ENCODE peak calls at places on chromosome 13, in six cellular contexts. C is HepG2, L is WTC11, Y is H1, W is K562, J is GM12878. Z is an unnamed sample.

GRCh38 chr13:81473366-81473899 is 1132.5 kb upstream of the SPRY2 start:
- DNase-seq in C (no peak), L (no peak), Y (no peak), W (no peak), J (no peak), Z (no peak)

GRCh38 chr13:49238621-49239020 is 9.1 kb upstream of the CDADC1 start:
- DNase-seq in C (no peak), L (no peak), Y (no peak), W (no peak), J (no peak), Z (no peak)

GRCh38 chr13:24348797-24349515 is 39.6 kb downstream of the C1QTNF9 start:
- DNase-seq in C (no peak), L (no peak), Y (no peak), W (no peak), J (no peak), Z (peak)

GRCh38 chr13:64054306-64054705 is 2638.7 kb upstream of the PCDH20 start:
- DNase-seq in C (no peak), L (no peak), Y (no peak), W (no peak), J (no peak), Z (no peak)

GRCh38 chr13:33764716-33765115 is 53.2 kb upstream of the RFC3 start:
- DNase-seq in C (no peak), L (no peak), Y (no peak), W (no peak), J (no peak), Z (no peak)

GRCh38 chr13:75302031-75302430 is 179.9 kb downstream of the TBC1D4 start:
- DNase-seq in C (peak), L (no peak), Y (no peak), W (no peak), J (no peak), Z (no peak)

GRCh38 chr13:24605923-24606372 is 74.3 kb upstream of the ATP12A start:
- DNase-seq in C (peak), L (no peak), Y (peak), W (no peak), J (no peak), Z (peak)

GRCh38 chr13:20980899-20981298 is 78.4 kb upstream of the XPO4 start:
- DNase-seq in C (no peak), L (no peak), Y (no peak), W (no peak), J (no peak), Z (no peak)

GRCh38 chr13:50238922-50239321 is 223.7 kb downstream of the KCNRG start:
- DNase-seq in C (no peak), L (no peak), Y (no peak), W (no peak), J (no peak), Z (no peak)

GRCh38 chr13:65825039-65825438 is 1405.1 kb downstream of the PCDH9 start:
- DNase-seq in C (no peak), L (no peak), Y (no peak), W (no peak), J (no peak), Z (no peak)

GRCh38 chr13:21039097-21039800 is 22.1 kb downstream of the LATS2 start:
- DNase-seq in C (no peak), L (no peak), Y (peak), W (no peak), J (no peak), Z (no peak)

GRCh38 chr13:27954406-27954851 is 14.7 kb downstream of the CDX2 start:
- DNase-seq in C (no peak), L (peak), Y (peak), W (no peak), J (no peak), Z (no peak)

GRCh38 chr13:78121459-78122348 is 203.1 kb upstream of the EDNRB start:
- DNase-seq in C (peak), L (peak), Y (peak), W (peak), J (peak), Z (peak)

GRCh38 chr13:62358646-62358932 is 942.9 kb upstream of the PCDH20 start:
- DNase-seq in C (no peak), L (no peak), Y (no peak), W (no peak), J (no peak), Z (no peak)

GRCh38 chr13:36758345-36758744 is 60.7 kb upstream of the RFXAP start:
- DNase-seq in C (no peak), L (no peak), Y (no peak), W (no peak), J (no peak), Z (no peak)

GRCh38 chr13:20197361-20197834 is 4.7 kb upstream of the GJB2 start:
- DNase-seq in C (peak), L (no peak), Y (no peak), W (peak), J (no peak), Z (peak)

GRCh38 chr13:90320663-90321062 is 1026.8 kb upstream of the MIR17HG start:
- DNase-seq in C (no peak), L (no peak), Y (no peak), W (no peak), J (no peak), Z (no peak)

GRCh38 chr13:46206138-46206537 is 5.6 kb upstream of the LRRC63 start:
- DNase-seq in C (no peak), L (no peak), Y (no peak), W (no peak), J (no peak), Z (no peak)

GRCh38 chr13:86710013-86710412 is 910.8 kb upstream of the SLITRK6 start:
- DNase-seq in C (no peak), L (no peak), Y (no peak), W (no peak), J (no peak), Z (no peak)

GRCh38 chr13:60335531-60335930 is 61.5 kb upstream of the TDRD3 start:
- DNase-seq in C (peak), L (no peak), Y (no peak), W (no peak), J (no peak), Z (no peak)

GRCh38 chr13:77619655-77620054 is 77.8 kb upstream of the SLAIN1 start:
- DNase-seq in C (no peak), L (no peak), Y (no peak), W (no peak), J (no peak), Z (no peak)

GRCh38 chr13:65926750-65927171 is 1303.4 kb downstream of the PCDH9 start:
- DNase-seq in C (peak), L (peak), Y (peak), W (no peak), J (no peak), Z (peak)

GRCh38 chr13:32501058-32501457 is 37.5 kb downstream of the N4BP2L2 start:
- DNase-seq in C (no peak), L (no peak), Y (no peak), W (no peak), J (no peak), Z (no peak)

GRCh38 chr13:28716511-28716910 is 2.3 kb downstream of the SLC46A3 start:
- DNase-seq in C (no peak), L (no peak), Y (no peak), W (no peak), J (no peak), Z (peak)

GRCh38 chr13:36046672-36047071 is 84.5 kb downstream of the DCLK1 start:
- DNase-seq in C (no peak), L (no peak), Y (no peak), W (no peak), J (no peak), Z (no peak)

GRCh38 chr13:84192125-84192524 is 309.9 kb upstream of the SLITRK1 start:
- DNase-seq in C (no peak), L (no peak), Y (no peak), W (no peak), J (no peak), Z (no peak)

GRCh38 chr13:51781246-51782022 is 22.5 kb downstream of the DHRS12 start:
- DNase-seq in C (no peak), L (peak), Y (no peak), W (no peak), J (no peak), Z (peak)

GRCh38 chr13:60158321-60158801 is 5.4 kb downstream of the DIAPH3 start:
- DNase-seq in C (no peak), L (no peak), Y (no peak), W (no peak), J (no peak), Z (no peak)

GRCh38 chr13:110249326-110249725 is 57.6 kb downstream of the COL4A1 start:
- DNase-seq in C (no peak), L (no peak), Y (no peak), W (no peak), J (no peak), Z (no peak)

GRCh38 chr13:114129649-114130062 is 2.8 kb downstream of the RASA3 start:
- DNase-seq in C (no peak), L (no peak), Y (no peak), W (no peak), J (no peak), Z (no peak)

GRCh38 chr13:36862002-36862706 is 43.1 kb downstream of the RFXAP start:
- DNase-seq in C (no peak), L (no peak), Y (no peak), W (no peak), J (no peak), Z (no peak)

GRCh38 chr13:80840313-80840976 is 499.5 kb upstream of the SPRY2 start:
- DNase-seq in C (no peak), L (no peak), Y (no peak), W (no peak), J (no peak), Z (no peak)

DNA sequence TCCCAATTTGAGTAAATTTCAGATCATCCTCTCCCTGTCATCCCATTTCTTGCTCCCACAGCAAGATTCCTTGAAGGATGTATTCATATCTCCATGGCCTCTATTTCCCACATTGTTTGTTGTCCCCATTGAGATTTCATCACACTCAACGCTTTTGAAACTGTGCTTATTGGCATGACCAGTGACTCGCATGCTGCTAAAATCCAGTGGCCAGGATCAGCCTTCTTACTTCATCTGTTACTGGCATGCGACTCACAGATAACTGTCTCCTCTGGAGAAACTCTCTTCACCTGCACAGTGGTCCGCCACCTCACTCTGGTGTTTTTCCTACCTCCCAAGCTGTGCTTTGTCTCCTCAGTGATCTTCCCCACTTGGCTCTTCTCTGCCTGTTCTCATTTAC is 95.8 kb downstream of the WASF3 start:
- DNase-seq in C (no peak), L (no peak), Y (no peak), W (no peak), J (no peak), Z (no peak)
- TF ChIP-seq ATF3 in C (no peak), L (no peak), Y (no peak), W (no peak), J (no peak), Z (no peak)

GRCh38 chr13:108963276-108963810 is 333.9 kb downstream of the MYO16 start:
- DNase-seq in C (no peak), L (no peak), Y (no peak), W (no peak), J (no peak), Z (no peak)
- TF ChIP-seq ATF3 in C (no peak), L (no peak), Y (no peak), W (no peak), J (no peak), Z (no peak)

DNA sequence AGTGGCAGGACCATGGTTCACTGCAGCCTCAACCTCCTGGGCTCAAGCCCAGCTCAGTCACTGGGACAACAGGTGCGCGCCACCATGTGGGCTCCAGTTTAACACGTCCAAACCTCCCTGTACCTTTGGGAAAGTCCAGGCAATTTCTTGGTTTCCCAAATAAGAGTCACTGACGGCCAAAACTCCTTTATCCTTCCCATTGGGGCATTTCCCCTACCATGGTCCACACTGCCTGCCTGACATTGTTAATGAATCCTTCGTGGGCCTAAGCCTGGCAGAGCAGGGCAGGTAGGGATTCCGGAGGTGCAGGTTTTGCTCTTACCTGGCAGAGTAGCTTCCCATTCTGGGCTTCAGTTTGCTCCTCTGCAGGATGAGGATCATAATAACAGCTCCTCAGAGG is 66.2 kb upstream of the TM9SF2 start:
- DNase-seq in C (no peak), L (no peak), Y (no peak), W (no peak), J (no peak), Z (no peak)
- TF ChIP-seq ATF3 in C (no peak), L (no peak), Y (no peak), W (no peak), J (no peak), Z (no peak)

GRCh38 chr13:93686399-93686798 is 459.8 kb downstream of the GPC6 start:
- DNase-seq in C (no peak), L (no peak), Y (no peak), W (no peak), J (no peak), Z (no peak)

GRCh38 chr13:93687261-93687660 is 460.7 kb downstream of the GPC6 start:
- DNase-seq in C (no peak), L (no peak), Y (no peak), W (no peak), J (no peak), Z (no peak)

GRCh38 chr13:93689333-93689732 is 462.7 kb downstream of the GPC6 start:
- DNase-seq in C (no peak), L (no peak), Y (no peak), W (no peak), J (no peak), Z (no peak)

GRCh38 chr13:93685900-93686299 is 459.3 kb downstream of the GPC6 start:
- DNase-seq in C (no peak), L (no peak), Y (no peak), W (no peak), J (no peak), Z (no peak)

DNA sequence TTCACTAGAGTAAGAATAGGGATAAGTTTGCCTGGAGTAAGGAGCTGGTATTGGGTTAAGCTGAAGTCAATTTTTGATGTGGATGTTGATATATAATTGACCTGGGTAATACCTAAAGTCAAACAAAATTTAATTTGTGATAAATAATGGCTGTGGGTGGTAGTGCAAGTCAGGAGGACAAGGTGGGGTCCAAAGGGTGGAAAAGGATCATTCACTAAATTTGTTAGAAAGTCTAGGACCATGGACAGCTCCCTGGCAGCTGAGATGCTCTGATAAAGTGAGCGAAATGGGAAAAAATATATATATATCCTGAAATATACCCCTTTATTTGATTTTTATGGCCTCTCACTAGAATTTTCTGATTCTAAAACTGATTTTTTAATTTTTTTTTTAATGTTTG is 463.5 kb downstream of the GPC6 start:
- DNase-seq in C (peak), L (no peak), Y (no peak), W (no peak), J (no peak), Z (no peak)
- TF ChIP-seq ATF3 in C (no peak), L (no peak), Y (no peak), W (no peak), J (no peak), Z (no peak)

DNA sequence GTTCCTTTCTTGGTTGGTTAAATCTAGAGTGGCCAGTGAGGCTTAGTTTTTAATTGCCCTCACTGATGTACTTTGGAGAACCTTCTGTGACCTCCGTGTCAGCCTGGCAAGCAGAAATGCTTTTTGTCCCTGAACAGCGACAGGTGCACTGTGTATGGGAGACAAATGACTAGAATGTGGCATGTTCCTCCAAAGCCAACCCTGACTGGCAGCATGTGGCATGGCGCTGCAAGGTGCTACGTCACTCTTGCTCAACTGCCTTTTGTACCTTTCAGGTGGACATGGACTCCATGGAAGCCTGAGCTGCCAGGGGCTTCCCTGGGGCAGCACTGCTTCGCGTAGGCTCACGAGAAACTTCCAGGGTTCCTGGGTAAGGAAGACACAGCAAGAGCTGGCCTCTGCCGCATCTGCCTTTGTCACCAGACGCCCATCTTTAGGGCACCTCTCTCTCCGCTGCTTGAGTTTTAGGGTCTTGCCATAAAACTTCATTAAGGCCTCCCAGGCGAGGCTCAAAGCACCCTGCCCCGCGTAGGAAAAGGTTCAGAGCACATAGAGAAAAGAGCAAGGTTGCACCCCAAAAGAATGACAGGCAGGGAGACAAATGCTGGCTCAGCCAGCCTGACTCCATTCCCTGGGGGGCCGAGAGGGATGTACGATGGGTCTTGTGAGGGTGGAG is 167.1 kb upstream of the SOX1 start:
- DNase-seq in C (no peak), L (no peak), Y (peak), W (no peak), J (no peak), Z (no peak)
- TF ChIP-seq ATF3 in C (no peak), L (no peak), Y (no peak), W (no peak), J (no peak), Z (no peak)